ENCODE peak calls at places on chromosomes 1 and 21, in five cellular contexts. M is CD4-positive, CD25-positive, alpha-beta regulatory T cell; Z is cardiac muscle cell; I is hepatocyte; G is Peyer's patch. T is an unnamed sample. For H3K4me1 and H3K27me3, the result is how much of the 10 kb centered on the place peaks cover.

GRCh38 chr1:202122639-202123335 is at the start of gene GPR37L1:
- DNase-seq in G (no peak), Z (peak), I (peak), M (no peak), T (no peak)

GRCh38 chr1:204154525-204155255 is 2.8 kb upstream of the ETNK2 start:
- DNase-seq in M (no peak), G (no peak), Z (no peak), I (no peak), T (no peak)

GRCh38 chr1:241990040-241990439 is 8.9 kb downstream of the MAP1LC3C start:
- DNase-seq in M (no peak), I (peak), G (peak), Z (peak), T (no peak)

GRCh38 chr1:99677416-99677815 is 31.5 kb downstream of the PALMD start:
- DNase-seq in Z (no peak), M (no peak), I (no peak), G (no peak), T (no peak)

GRCh38 chr1:78649628-78650027 is at the start of gene IFI44:
- DNase-seq in I (peak), G (peak), Z (peak), M (peak), T (peak)

GRCh38 chr1:94805912-94806311 is 14.2 kb upstream of the SLC44A3 start:
- DNase-seq in G (peak), I (peak), Z (peak), M (peak), T (peak)

GRCh38 chr21:44461005-44461404 is 5.7 kb downstream of the LRRC3 start:
- DNase-seq in M (no peak), I (no peak), G (peak), Z (no peak), T (no peak)

GRCh38 chr21:16193758-16194606 is 464.2 kb downstream of the USP25 start:
- DNase-seq in I (peak), Z (peak), M (no peak), G (peak), T (peak)

GRCh38 chr1:78061825-78062523 is 16.2 kb downstream of the GIPC2 start:
- DNase-seq in I (peak), M (no peak), G (no peak), Z (no peak), T (no peak)

GRCh38 chr1:222060247-222060851 is 318.5 kb upstream of the DUSP10 start:
- DNase-seq in G (no peak), Z (peak), M (no peak), I (no peak), T (no peak)

GRCh38 chr1:159068877-159069276 is 7.7 kb downstream of the AIM2 start:
- DNase-seq in I (no peak), G (no peak), M (no peak), Z (no peak), T (no peak)

GRCh38 chr1:41591891-41592290 is 107.4 kb upstream of the EDN2 start:
- DNase-seq in G (no peak), Z (no peak), I (no peak), M (no peak), T (no peak)

GRCh38 chr1:38817958-38818705 is 41.4 kb downstream of the RRAGC start:
- DNase-seq in M (no peak), Z (peak), I (peak), G (no peak), T (peak)

GRCh38 chr1:226708967-226709396 is 30.1 kb downstream of the ITPKB start:
- DNase-seq in M (no peak), G (no peak), I (no peak), Z (no peak), T (no peak)

GRCh38 chr1:50923564-50923963 is 36.5 kb downstream of the FAF1 start:
- DNase-seq in M (no peak), Z (no peak), I (no peak), G (no peak), T (no peak)

GRCh38 chr1:158329807-158330206 is 1.5 kb downstream of the CD1B start:
- DNase-seq in Z (no peak), I (no peak), M (no peak), G (peak), T (no peak)

GRCh38 chr1:46179138-46180081 is 3.1 kb upstream of the P3R3URF start:
- DNase-seq in M (peak), G (peak), I (peak), Z (peak), T (peak)

GRCh38 chr1:33270808-33271465 is 14.6 kb downstream of the ZNF362 start:
- DNase-seq in Z (no peak), G (no peak), I (no peak), M (no peak), T (no peak)

GRCh38 chr1:24744911-24745710 is at the start of gene CLIC4:
- DNase-seq in G (peak), M (peak), I (peak), Z (peak), T (peak)
- H3K4me1 ChIP-seq in G (under half), M (under half), I (under half), Z (under half), T (under half)

DNA sequence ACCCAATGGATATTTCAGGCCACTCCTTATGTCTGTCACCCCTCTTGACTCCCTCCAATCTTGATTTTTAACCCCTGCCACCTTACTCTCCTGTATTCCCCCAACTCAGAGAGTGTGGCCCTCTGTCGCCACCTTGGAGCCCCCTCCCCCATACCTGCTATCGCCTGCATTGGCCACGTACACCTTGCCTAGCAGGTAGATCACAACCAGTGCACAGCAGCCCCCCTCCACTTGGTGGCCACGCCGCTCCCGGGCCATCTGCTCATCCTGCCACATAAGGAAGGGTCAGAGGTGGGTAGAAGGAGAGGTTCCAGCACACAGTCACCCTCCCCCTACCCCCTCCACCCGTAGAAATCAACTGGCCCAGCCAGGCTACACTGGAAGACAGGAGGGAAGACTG is 2.9 kb downstream of the PPM1J start:
- DNase-seq in G (no peak), Z (no peak), I (no peak), M (no peak), T (peak)
- H3K27me3 ChIP-seq in G (under half), Z (under half), I (under half), M (under half), T (under half)

DNA sequence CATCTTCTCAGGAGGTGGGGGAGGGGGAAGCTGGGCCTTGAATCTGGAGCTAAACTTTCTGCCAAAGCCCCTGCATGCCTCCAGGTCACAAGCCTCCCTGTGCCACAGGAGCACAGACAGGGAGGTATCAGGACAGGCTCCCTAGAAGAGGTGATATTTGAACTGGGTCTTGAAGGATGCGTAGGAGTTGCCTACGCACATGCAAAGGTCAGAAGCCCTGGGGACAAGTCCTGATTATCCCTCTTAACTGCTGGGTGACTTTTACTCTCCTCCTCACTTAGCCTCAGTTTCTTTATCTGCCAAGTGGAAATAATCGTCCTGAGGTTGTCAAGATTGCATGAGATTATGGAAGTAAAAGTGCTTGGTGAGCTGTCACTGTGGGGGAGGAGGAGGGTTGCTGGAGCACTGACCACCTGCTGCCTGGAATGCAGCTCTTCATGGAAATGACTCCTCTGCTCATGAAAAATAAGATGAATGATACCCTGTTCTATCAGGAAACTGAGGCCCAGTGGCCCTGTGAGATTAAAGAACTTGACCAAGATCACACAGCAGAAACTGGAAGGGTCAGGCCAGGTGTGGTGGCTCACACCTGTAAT is 50.6 kb upstream of the LAPTM5 start:
- DNase-seq in G (no peak), M (no peak), I (no peak), Z (no peak), T (no peak)
- H3K4me3 ChIP-seq in G (no peak), M (no peak), I (no peak), Z (no peak), T (no peak)

DNA sequence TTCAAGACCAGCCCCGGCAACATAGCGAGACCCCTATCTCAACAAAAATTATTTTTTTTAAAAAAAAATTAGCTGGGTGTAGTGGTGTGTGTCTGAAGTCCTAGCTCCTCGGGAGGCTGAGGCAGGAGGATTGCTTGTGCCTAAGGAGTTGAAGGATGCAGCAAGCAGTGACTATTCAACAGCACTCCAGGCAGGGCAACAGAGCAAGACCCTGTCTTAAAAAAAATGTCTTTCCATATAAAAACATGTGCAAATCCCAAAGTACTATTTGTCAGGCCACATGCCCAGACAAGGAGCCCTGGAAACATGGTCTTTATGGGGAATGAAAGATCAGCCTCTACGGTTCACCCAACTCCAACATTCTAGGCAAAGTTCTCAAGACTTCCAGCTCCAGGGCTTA is 13.3 kb downstream of the IFFO2 start:
- DNase-seq in I (no peak), M (no peak), G (no peak), Z (no peak), T (no peak)
- H3K4me1 ChIP-seq in I (under half), M (half or more), G (under half), Z (under half), T (under half)

DNA sequence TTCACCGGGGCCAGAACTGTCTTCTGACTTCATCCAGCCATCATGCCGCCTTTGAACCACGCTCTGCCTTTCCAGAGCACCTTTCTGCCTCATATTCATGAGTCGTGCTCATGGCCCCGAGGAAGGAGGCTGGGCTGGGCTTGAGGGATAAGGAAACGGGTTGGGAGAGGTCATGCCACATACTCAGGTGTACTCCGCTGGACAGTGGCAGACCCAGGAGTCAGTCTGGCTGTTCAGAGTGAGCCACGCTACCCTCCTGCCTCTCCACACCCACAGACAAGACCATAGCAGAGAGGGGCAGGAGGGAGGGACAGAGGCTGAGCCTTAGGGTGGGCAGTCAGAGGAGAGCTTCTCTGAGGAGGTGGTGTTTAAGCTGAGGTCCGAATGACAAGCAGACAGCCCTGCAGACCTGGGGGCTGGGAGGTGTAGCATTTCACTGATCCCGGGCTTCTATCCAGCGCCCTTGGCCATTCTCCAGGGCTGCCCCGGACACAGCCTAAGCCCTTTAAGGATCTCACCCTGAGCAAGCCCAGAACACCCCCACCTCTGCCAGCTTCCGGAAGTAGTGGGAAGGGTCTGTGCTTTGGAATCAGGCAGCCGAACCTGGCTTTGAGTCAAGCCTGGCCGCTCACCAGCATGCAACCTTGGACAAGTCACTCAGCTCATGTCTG is 102.3 kb downstream of the LACTBL1 start:
- DNase-seq in I (no peak), Z (peak), M (no peak), G (no peak), T (no peak)
- H3K27me3 ChIP-seq in I (under half), Z (under half), M (under half), G (under half), T (under half)

GRCh38 chr1:205438213-205439158 is 16.6 kb upstream of the LEMD1 start:
- DNase-seq in G (peak), Z (peak), I (peak), M (no peak), T (peak)

GRCh38 chr1:205441318-205441633 is 14.6 kb downstream of the BLACAT1 start:
- DNase-seq in I (no peak), Z (no peak), M (no peak), G (no peak), T (no peak)

GRCh38 chr1:205440476-205441317 is 15.1 kb downstream of the BLACAT1 start:
- DNase-seq in G (peak), M (peak), Z (peak), I (peak), T (no peak)

GRCh38 chr1:205441716-205442050 is 14.2 kb downstream of the BLACAT1 start:
- DNase-seq in M (no peak), G (no peak), Z (no peak), I (no peak), T (no peak)

DNA sequence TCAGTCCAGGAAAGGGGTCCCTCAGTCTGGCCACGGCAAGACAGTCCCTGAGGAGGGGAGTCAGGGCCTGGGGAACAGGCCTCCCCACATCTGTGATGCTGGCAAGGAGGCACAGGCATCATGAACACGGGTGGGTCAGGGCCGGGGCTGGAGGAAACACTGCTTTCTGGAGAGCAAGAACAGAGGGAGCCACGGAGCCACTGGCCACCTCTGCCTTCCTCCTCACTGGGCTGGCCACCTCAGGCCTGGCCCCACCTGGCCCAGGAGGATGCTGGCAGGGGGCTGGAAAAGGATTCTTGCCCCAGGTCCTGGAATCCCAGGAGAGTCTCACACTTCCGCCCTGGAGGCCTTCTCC is 15.7 kb downstream of the BLACAT1 start:
- DNase-seq in M (no peak), G (no peak), Z (no peak), I (no peak), T (no peak)
- H3K4me3 ChIP-seq in M (peak), G (no peak), Z (no peak), I (no peak), T (no peak)

GRCh38 chr21:24856326-24856725 is 751.0 kb downstream of the MRPL39 start:
- DNase-seq in I (no peak), Z (no peak), M (no peak), G (no peak), T (no peak)

DNA sequence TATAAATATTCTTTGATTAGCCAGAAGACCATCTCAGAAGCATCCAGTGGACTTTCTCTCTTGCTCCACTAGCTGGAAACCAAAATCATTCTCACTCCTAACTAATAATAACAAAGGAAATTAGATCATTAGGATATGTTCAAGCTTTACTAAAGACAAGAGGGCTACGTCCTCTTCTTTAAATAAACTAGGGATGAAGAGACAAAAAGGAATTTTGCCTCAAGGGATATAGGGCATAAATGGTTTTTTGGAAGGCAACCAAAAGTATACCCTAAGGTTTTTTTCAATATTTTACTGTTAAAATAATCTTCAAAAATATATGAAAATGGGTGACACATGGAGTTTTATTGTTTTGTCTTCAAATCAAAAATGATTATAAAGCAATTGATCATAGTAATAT is 745.8 kb downstream of the MRPL39 start:
- DNase-seq in Z (no peak), M (no peak), I (no peak), G (no peak), T (no peak)
- H3K4me1 ChIP-seq in Z (under half), M (under half), I (under half), G (under half), T (under half)

DNA sequence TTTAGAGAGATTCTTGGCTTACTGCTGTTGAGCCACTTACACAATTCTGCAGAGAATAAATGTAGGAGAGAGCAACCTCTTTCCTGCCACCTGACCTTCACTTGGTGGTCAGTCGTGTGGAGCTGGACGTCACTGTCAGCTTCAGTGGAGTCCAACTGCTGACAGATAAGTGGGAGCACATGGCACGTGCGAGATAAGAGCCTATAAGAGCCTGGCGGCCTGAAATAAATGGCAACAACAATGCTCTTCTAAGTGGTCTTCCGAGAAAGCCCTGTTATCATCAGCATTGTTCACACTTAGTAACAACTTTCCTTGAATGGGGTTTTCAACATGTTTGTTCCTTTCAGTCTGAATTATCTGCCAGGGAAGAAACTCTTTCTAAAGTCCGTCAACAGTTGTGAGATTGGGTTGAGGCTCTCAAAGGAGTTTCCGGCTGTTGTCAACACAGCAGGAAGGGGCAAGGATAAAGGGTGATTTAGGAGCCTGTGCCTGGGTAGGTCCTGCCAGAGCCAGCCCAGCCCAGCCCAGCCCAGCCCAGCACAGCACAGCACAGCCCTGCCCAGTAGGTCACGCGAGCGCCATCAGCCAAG is 57.2 kb upstream of the RUNX1 start:
- DNase-seq in M (no peak), Z (peak), G (no peak), I (no peak), T (no peak)
- H3K27me3 ChIP-seq in M (under half), Z (half or more), G (under half), I (under half), T (under half)

GRCh38 chr1:160127865-160128523 is 12.4 kb downstream of the ATP1A2 start:
- DNase-seq in I (peak), G (no peak), Z (no peak), M (no peak), T (peak)
- H3K4me3 ChIP-seq in I (no peak), G (no peak), Z (no peak), M (no peak), T (no peak)